ENCODE peak calls at places on chromosomes 12 and 14, in six cellular contexts. D is nucleus accumbens; H is activated CD4-positive, alpha-beta T cell treated with anti-CD3 and anti-CD28 coated beads, Interleukin-2, amount 50 U/mL, for 24 hours; B is psoas muscle; W is frontal cortex; Z is pulmonary artery endothelial cell. Y is an unnamed sample.

GRCh38 chr12:85784096-85784720 is 52.0 kb downstream of the RASSF9 start:
- DNase-seq in D (no peak), H (no peak), B (no peak), W (no peak), Z (no peak), Y (no peak)

GRCh38 chr12:113555226-113555625 is 83.6 kb upstream of the LHX5 start:
- DNase-seq in D (no peak), H (no peak), B (no peak), W (no peak), Z (no peak), Y (no peak)

GRCh38 chr14:87133073-87133815 is 859.7 kb downstream of the GALC start:
- DNase-seq in D (no peak), H (no peak), B (no peak), W (no peak), Z (no peak), Y (no peak)

GRCh38 chr12:87270894-87271293 is 758.3 kb downstream of the C12orf50 start:
- DNase-seq in D (no peak), H (no peak), B (no peak), W (no peak), Z (no peak), Y (no peak)

GRCh38 chr14:45526715-45527549 is 273.9 kb upstream of the MIS18BP1 start:
- DNase-seq in D (no peak), H (no peak), B (peak), W (no peak), Z (no peak), Y (peak)

GRCh38 chr12:123506843-123507236 is 26.7 kb downstream of the RILPL1 start:
- DNase-seq in D (no peak), H (no peak), B (no peak), W (no peak), Z (no peak), Y (no peak)

GRCh38 chr14:51873221-51873893 is 12.9 kb downstream of the GNG2 start:
- DNase-seq in D (no peak), H (no peak), B (no peak), W (no peak), Z (peak), Y (no peak)

GRCh38 chr14:30966415-30967363 is 58.8 kb upstream of the AP4S1 start:
- DNase-seq in D (no peak), H (no peak), B (no peak), W (no peak), Z (no peak), Y (no peak)

GRCh38 chr12:107169200-107169599 is 75.9 kb upstream of the CRY1 start:
- DNase-seq in D (no peak), H (no peak), B (no peak), W (no peak), Z (no peak), Y (no peak)

GRCh38 chr12:95805864-95806669 is 15.5 kb upstream of the NTN4 start:
- DNase-seq in D (no peak), H (no peak), B (no peak), W (no peak), Z (no peak), Y (no peak)

GRCh38 chr12:67193705-67194104 is 75.5 kb upstream of the CAND1 start:
- DNase-seq in D (no peak), H (no peak), B (no peak), W (no peak), Z (no peak), Y (peak)

GRCh38 chr12:5499566-5500325 is 67.8 kb downstream of the NTF3 start:
- DNase-seq in D (no peak), H (no peak), B (no peak), W (no peak), Z (no peak), Y (no peak)

Y was measured in MM.1S.